ENCODE peak calls at places on chromosome 4, in ten cellular contexts. F is NCI-H1105; G is activated T-cell treated with anti-CD3 and anti-CD28 coated beads, Interleukin-2, amount 50 U/mL, for 1 hour; X is GM20000; M is osteocyte; L is NCI-H774; Q is putamen; T is cardiac fibroblast; I is MCF 10A; B is AG09309. W is an unnamed sample.

GRCh38 chr4:153448003-153448731 is 18.0 kb upstream of the TMEM131L start:
- DNase-seq in F (peak; percentile 13), G (no peak), X (no peak), M (no peak), L (no peak), Q (no peak), T (peak; percentile 49), I (peak; percentile 31), B (no peak), W (no peak)

GRCh38 chr4:7867701-7868429 is 71.8 kb downstream of the AFAP1 start:
- DNase-seq in F (no peak), G (no peak), X (no peak), M (no peak), L (no peak), Q (no peak), T (peak; percentile 66), I (peak; percentile 29), B (no peak), W (no peak)

GRCh38 chr4:40842318-40842717 is 92.6 kb downstream of the NSUN7 start:
- DNase-seq in F (no peak), G (no peak), X (no peak), M (no peak), L (peak; percentile 69), Q (no peak), T (no peak), I (no peak), B (no peak), W (no peak)

GRCh38 chr4:122003335-122003734 is 51.5 kb upstream of the TRPC3 start:
- DNase-seq in F (no peak), G (no peak), X (peak; percentile 41), M (no peak), L (no peak), Q (no peak), T (peak; percentile 46), I (peak; percentile 49), B (no peak), W (no peak)

GRCh38 chr4:81573817-81574216 is 102.1 kb upstream of the RASGEF1B start:
- DNase-seq in F (no peak), G (no peak), X (no peak), M (no peak), L (no peak), Q (no peak), T (no peak), I (no peak), B (no peak), W (no peak)

GRCh38 chr4:70721747-70722146 is at the start of gene RUFY3:
- DNase-seq in F (peak; percentile 73), G (no peak), X (no peak), M (no peak), L (no peak), Q (peak; percentile 96), T (peak; percentile 95), I (no peak), B (peak; percentile 80), W (no peak)

GRCh38 chr4:294732-295131 is 10.5 kb downstream of the ZNF732 start:
- DNase-seq in F (no peak), G (no peak), X (no peak), M (no peak), L (no peak), Q (no peak), T (no peak), I (no peak), B (no peak), W (no peak)

GRCh38 chr4:99504804-99505502 is 5.9 kb upstream of the C4orf17 start:
- DNase-seq in F (peak; percentile 21), G (no peak), X (no peak), M (no peak), L (no peak), Q (no peak), T (no peak), I (no peak), B (no peak), W (no peak)

GRCh38 chr4:54954656-54955388 is 170.6 kb downstream of the KDR start:
- DNase-seq in F (no peak), G (no peak), X (no peak), M (no peak), L (no peak), Q (no peak), T (no peak), I (no peak), B (no peak), W (no peak)

GRCh38 chr4:169103966-169104412 is 93.9 kb upstream of the CBR4 start:
- DNase-seq in F (no peak), G (no peak), X (no peak), M (no peak), L (no peak), Q (no peak), T (no peak), I (peak; percentile 9), B (no peak), W (peak; percentile 9)

GRCh38 chr4:47490550-47490949 is 5.5 kb downstream of the ATP10D start:
- DNase-seq in F (no peak), G (no peak), X (no peak), M (no peak), L (no peak), Q (no peak), T (peak; percentile 71), I (peak; percentile 54), B (no peak), W (no peak)

GRCh38 chr4:176333076-176333475 is 13.3 kb downstream of the SPCS3 start:
- DNase-seq in F (no peak), G (no peak), X (no peak), M (no peak), L (no peak), Q (peak; percentile 45), T (no peak), I (no peak), B (no peak), W (no peak)

GRCh38 chr4:46886711-46887110 is 22.3 kb downstream of the COX7B2 start:
- DNase-seq in F (no peak), G (no peak), X (peak; percentile 6), M (no peak), L (no peak), Q (no peak), T (peak; percentile 34), I (peak; percentile 29), B (no peak), W (peak; percentile 2)